ENCODE peak calls at places on chromosomes 6 and 20, in ten cellular contexts. S is activated T-helper 1 cell treated with anti-CD3 and anti-CD28 coated beads, Interleukin-12 subunit alpha, Interleukin-12 subunit beta, Interleukin-2, Interleukin-4 antibody, amounts not matched to agents 30 ng/mL and 10 ng/mL and 1 ng/mL, durations not matched to agents 14 hours and 24 hours and 36 hours; L is KG1; U is keratinocyte; G is ELR; Y is nucleus accumbens; M is anterior cingulate cortex; F is NCI-H524; X is mucosa of gallbladder; E is mesothelial cell of epicardium. Z is an unnamed sample.

GRCh38 chr6:45548657-45549515 is 171.2 kb upstream of the SUPT3H start:
- DNase-seq in S (no peak), L (no peak), U (no peak), G (no peak), Y (no peak), M (no peak), F (no peak), X (no peak), E (no peak), Z (no peak)

GRCh38 chr20:63138855-63139341 is 77.0 kb downstream of the YTHDF1 start:
- DNase-seq in S (no peak), L (no peak), U (no peak), G (peak), Y (no peak), M (no peak), F (no peak), X (no peak), E (no peak), Z (no peak)

GRCh38 chr20:49668181-49668877 is 45.3 kb downstream of the B4GALT5 start:
- DNase-seq in S (no peak), L (no peak), U (no peak), G (no peak), Y (no peak), M (no peak), F (peak), X (peak), E (no peak), Z (no peak)

GRCh38 chr6:51349866-51350265 is 531.2 kb downstream of the TFAP2B start:
- DNase-seq in S (no peak), L (no peak), U (no peak), G (no peak), Y (no peak), M (no peak), F (no peak), X (no peak), E (no peak), Z (peak)

GRCh38 chr6:119127627-119128026 is 49.2 kb upstream of the FAM184A start:
- DNase-seq in S (no peak), L (no peak), U (no peak), G (no peak), Y (no peak), M (no peak), F (no peak), X (no peak), E (no peak), Z (no peak)

GRCh38 chr6:132020138-132020551 is 69.0 kb upstream of the CCN2 start:
- DNase-seq in S (no peak), L (no peak), U (no peak), G (peak), Y (no peak), M (no peak), F (no peak), X (peak), E (no peak), Z (no peak)

GRCh38 chr6:66556936-66557335 is 849.9 kb upstream of the EYS start:
- DNase-seq in S (no peak), L (no peak), U (no peak), G (no peak), Y (no peak), M (no peak), F (no peak), X (no peak), E (no peak), Z (no peak)

GRCh38 chr6:105748737-105749161 is 337.4 kb upstream of the PRDM1 start:
- DNase-seq in S (no peak), L (no peak), U (no peak), G (peak), Y (no peak), M (no peak), F (no peak), X (no peak), E (no peak), Z (no peak)

GRCh38 chr6:31576897-31577341 is 1.6 kb downstream of the TNF start:
- DNase-seq in S (peak), L (no peak), U (no peak), G (no peak), Y (no peak), M (no peak), F (no peak), X (no peak), E (no peak), Z (no peak)

GRCh38 chr6:168417660-168418059 is 23.3 kb upstream of the SMOC2 start:
- DNase-seq in S (no peak), L (no peak), U (no peak), G (no peak), Y (no peak), M (no peak), F (no peak), X (no peak), E (no peak), Z (no peak)

GRCh38 chr6:162532283-162533008 is 195.1 kb downstream of the PRKN start:
- DNase-seq in S (no peak), L (no peak), U (no peak), G (no peak), Y (no peak), M (no peak), F (no peak), X (no peak), E (no peak), Z (no peak)

GRCh38 chr6:16547586-16547985 is 213.7 kb downstream of the ATXN1 start:
- DNase-seq in S (no peak), L (no peak), U (no peak), G (no peak), Y (no peak), M (no peak), F (no peak), X (no peak), E (no peak), Z (no peak)

GRCh38 chr6:168540713-168541291 is 99.8 kb downstream of the SMOC2 start:
- DNase-seq in S (no peak), L (no peak), U (no peak), G (no peak), Y (no peak), M (no peak), F (no peak), X (no peak), E (no peak), Z (no peak)

GRCh38 chr6:153104220-153104619 is 26.9 kb downstream of the RGS17 start:
- DNase-seq in S (no peak), L (no peak), U (no peak), G (no peak), Y (no peak), M (no peak), F (no peak), X (no peak), E (no peak), Z (no peak)

GRCh38 chr6:42909835-42910234 is 6.0 kb upstream of the PTCRA start:
- DNase-seq in S (no peak), L (no peak), U (no peak), G (no peak), Y (peak), M (no peak), F (no peak), X (no peak), E (no peak), Z (no peak)